ENCODE peak calls at places on chromosome 21, in seven cellular contexts. One of them, this sample, is unnamed.

GRCh38 chr21:19724081-19724480 is 1274.1 kb upstream of the NCAM2 start:
- DNase-seq in AG09319: no peak
- DNase-seq in T follicular helper cell: no peak
- DNase-seq in OCI-LY7: no peak
- DNase-seq in skeletal muscle cell: no peak
- DNase-seq in RPMI8226: no peak
- DNase-seq in activated CD8-positive, alpha-beta memory T cell treated with anti-CD3 and anti-CD28 coated beads, Interleukin-2, amount 50 U/mL, for 4 hours: no peak
- DNase-seq in this sample: no peak

GRCh38 chr21:46057710-46058241 is 40.1 kb upstream of the COL6A2 start:
- DNase-seq in AG09319: no peak
- DNase-seq in T follicular helper cell: no peak
- DNase-seq in skeletal muscle cell: no peak
- DNase-seq in RPMI8226: no peak
- DNase-seq in activated CD8-positive, alpha-beta memory T cell treated with anti-CD3 and anti-CD28 coated beads, Interleukin-2, amount 50 U/mL, for 4 hours: no peak
- DNase-seq in OCI-LY7: no peak
- DNase-seq in this sample: no peak

GRCh38 chr21:34029724-34030528 is 43.5 kb upstream of the MRPS6 start:
- DNase-seq in RPMI8226: peak
- DNase-seq in skeletal muscle cell: peak
- DNase-seq in OCI-LY7: peak
- DNase-seq in T follicular helper cell: peak
- DNase-seq in AG09319: peak
- DNase-seq in activated CD8-positive, alpha-beta memory T cell treated with anti-CD3 and anti-CD28 coated beads, Interleukin-2, amount 50 U/mL, for 4 hours: peak
- DNase-seq in this sample: peak

GRCh38 chr21:45403825-45404725 is 890 bp upstream of the COL18A1 start:
- DNase-seq in AG09319: no peak
- DNase-seq in RPMI8226: no peak
- DNase-seq in T follicular helper cell: no peak
- DNase-seq in OCI-LY7: no peak
- DNase-seq in skeletal muscle cell: no peak
- DNase-seq in activated CD8-positive, alpha-beta memory T cell treated with anti-CD3 and anti-CD28 coated beads, Interleukin-2, amount 50 U/mL, for 4 hours: no peak
- DNase-seq in this sample: peak

GRCh38 chr21:45364464-45365185 is 40.3 kb upstream of the COL18A1 start:
- DNase-seq in OCI-LY7: no peak
- DNase-seq in AG09319: no peak
- DNase-seq in T follicular helper cell: no peak
- DNase-seq in skeletal muscle cell: peak
- DNase-seq in RPMI8226: no peak
- DNase-seq in activated CD8-positive, alpha-beta memory T cell treated with anti-CD3 and anti-CD28 coated beads, Interleukin-2, amount 50 U/mL, for 4 hours: no peak
- DNase-seq in this sample: no peak

GRCh38 chr21:35095859-35096291 is 46.8 kb upstream of the RUNX1 start:
- DNase-seq in T follicular helper cell: no peak
- DNase-seq in AG09319: peak
- DNase-seq in OCI-LY7: no peak
- DNase-seq in RPMI8226: no peak
- DNase-seq in activated CD8-positive, alpha-beta memory T cell treated with anti-CD3 and anti-CD28 coated beads, Interleukin-2, amount 50 U/mL, for 4 hours: no peak
- DNase-seq in skeletal muscle cell: peak
- DNase-seq in this sample: no peak

GRCh38 chr21:42063206-42063577 is 7.9 kb upstream of the UMODL1 start:
- DNase-seq in RPMI8226: peak
- DNase-seq in activated CD8-positive, alpha-beta memory T cell treated with anti-CD3 and anti-CD28 coated beads, Interleukin-2, amount 50 U/mL, for 4 hours: no peak
- DNase-seq in T follicular helper cell: no peak
- DNase-seq in skeletal muscle cell: no peak
- DNase-seq in AG09319: no peak
- DNase-seq in OCI-LY7: peak
- DNase-seq in this sample: no peak

GRCh38 chr21:45802956-45803612 is 159.6 kb downstream of the PCBP3 start:
- DNase-seq in AG09319: no peak
- DNase-seq in T follicular helper cell: no peak
- DNase-seq in activated CD8-positive, alpha-beta memory T cell treated with anti-CD3 and anti-CD28 coated beads, Interleukin-2, amount 50 U/mL, for 4 hours: no peak
- DNase-seq in RPMI8226: no peak
- DNase-seq in skeletal muscle cell: no peak
- DNase-seq in OCI-LY7: no peak
- DNase-seq in this sample: no peak

GRCh38 chr21:41895643-41896493 is 16.7 kb upstream of the PRDM15 start:
- DNase-seq in AG09319: no peak
- DNase-seq in RPMI8226: no peak
- DNase-seq in activated CD8-positive, alpha-beta memory T cell treated with anti-CD3 and anti-CD28 coated beads, Interleukin-2, amount 50 U/mL, for 4 hours: peak
- DNase-seq in skeletal muscle cell: no peak
- DNase-seq in OCI-LY7: peak
- DNase-seq in T follicular helper cell: no peak
- DNase-seq in this sample: peak

GRCh38 chr21:19510057-19510456 is 1106.5 kb upstream of the TMPRSS15 start:
- DNase-seq in activated CD8-positive, alpha-beta memory T cell treated with anti-CD3 and anti-CD28 coated beads, Interleukin-2, amount 50 U/mL, for 4 hours: no peak
- DNase-seq in AG09319: no peak
- DNase-seq in OCI-LY7: no peak
- DNase-seq in skeletal muscle cell: no peak
- DNase-seq in RPMI8226: no peak
- DNase-seq in T follicular helper cell: no peak
- DNase-seq in this sample: no peak

GRCh38 chr21:16085436-16085835 is 355.7 kb downstream of the USP25 start:
- DNase-seq in activated CD8-positive, alpha-beta memory T cell treated with anti-CD3 and anti-CD28 coated beads, Interleukin-2, amount 50 U/mL, for 4 hours: no peak
- DNase-seq in skeletal muscle cell: no peak
- DNase-seq in AG09319: no peak
- DNase-seq in OCI-LY7: no peak
- DNase-seq in T follicular helper cell: no peak
- DNase-seq in RPMI8226: no peak
- DNase-seq in this sample: no peak

This sample was measured in iPS-NIHi11.